ENCODE peak calls at places on chromosomes 3 and 15, in nine cellular contexts. One of them, this sample, is unnamed.

GRCh38 chr15:66288093-66288492 is 5.3 kb upstream of the DIS3L start:
- DNase-seq in adipocyte: no peak
- DNase-seq in ovary: no peak
- DNase-seq in choroid plexus epithelial cell: no peak
- DNase-seq in EH: no peak
- DNase-seq in iris pigment epithelial cell: no peak
- DNase-seq in retina: no peak
- DNase-seq in stromal cell of bone marrow: no peak
- DNase-seq in iPS DF 6.9: no peak
- DNase-seq in this sample: no peak

GRCh38 chr3:183577336-183577735 is 21.8 kb upstream of the KLHL6 start:
- DNase-seq in adipocyte: no peak
- DNase-seq in ovary: no peak
- DNase-seq in choroid plexus epithelial cell: no peak
- DNase-seq in EH: peak
- DNase-seq in iris pigment epithelial cell: no peak
- DNase-seq in retina: no peak
- DNase-seq in stromal cell of bone marrow: no peak
- DNase-seq in iPS DF 6.9: no peak
- DNase-seq in this sample: no peak

GRCh38 chr15:33209575-33210519 is 15.3 kb upstream of the FMN1 start:
- DNase-seq in adipocyte: no peak
- DNase-seq in ovary: no peak
- DNase-seq in choroid plexus epithelial cell: no peak
- DNase-seq in EH: no peak
- DNase-seq in iris pigment epithelial cell: no peak
- DNase-seq in retina: no peak
- DNase-seq in stromal cell of bone marrow: no peak
- DNase-seq in iPS DF 6.9: no peak
- DNase-seq in this sample: no peak

GRCh38 chr3:188656196-188656982 is 502.4 kb downstream of the LPP start:
- DNase-seq in adipocyte: peak
- DNase-seq in ovary: no peak
- DNase-seq in choroid plexus epithelial cell: peak
- DNase-seq in EH: peak
- DNase-seq in iris pigment epithelial cell: peak
- DNase-seq in retina: no peak
- DNase-seq in stromal cell of bone marrow: peak
- DNase-seq in iPS DF 6.9: no peak
- DNase-seq in this sample: no peak

GRCh38 chr3:115790759-115791158 is 167.4 kb downstream of the GAP43 start:
- DNase-seq in adipocyte: peak
- DNase-seq in ovary: no peak
- DNase-seq in choroid plexus epithelial cell: peak
- DNase-seq in EH: peak
- DNase-seq in iris pigment epithelial cell: peak
- DNase-seq in retina: no peak
- DNase-seq in stromal cell of bone marrow: peak
- DNase-seq in iPS DF 6.9: no peak
- DNase-seq in this sample: no peak

GRCh38 chr3:49132073-49132436 is 795 bp downstream of the LAMB2 start:
- DNase-seq in adipocyte: no peak
- DNase-seq in ovary: no peak
- DNase-seq in choroid plexus epithelial cell: no peak
- DNase-seq in EH: no peak
- DNase-seq in iris pigment epithelial cell: no peak
- DNase-seq in retina: no peak
- DNase-seq in stromal cell of bone marrow: no peak
- DNase-seq in iPS DF 6.9: no peak
- DNase-seq in this sample: no peak

GRCh38 chr3:50454671-50455070 is 48.8 kb downstream of the CACNA2D2 start:
- DNase-seq in adipocyte: no peak
- DNase-seq in ovary: no peak
- DNase-seq in choroid plexus epithelial cell: peak
- DNase-seq in EH: no peak
- DNase-seq in iris pigment epithelial cell: no peak
- DNase-seq in retina: peak
- DNase-seq in stromal cell of bone marrow: no peak
- DNase-seq in iPS DF 6.9: peak
- DNase-seq in this sample: no peak

GRCh38 chr3:84074767-84075166 is 884.0 kb upstream of the CADM2 start:
- DNase-seq in adipocyte: no peak
- DNase-seq in ovary: no peak
- DNase-seq in choroid plexus epithelial cell: no peak
- DNase-seq in EH: no peak
- DNase-seq in iris pigment epithelial cell: no peak
- DNase-seq in retina: no peak
- DNase-seq in stromal cell of bone marrow: no peak
- DNase-seq in iPS DF 6.9: no peak
- DNase-seq in this sample: no peak

GRCh38 chr15:101017935-101018849 is 99.0 kb downstream of the LRRK1 start:
- DNase-seq in adipocyte: peak
- DNase-seq in ovary: no peak
- DNase-seq in choroid plexus epithelial cell: peak
- DNase-seq in EH: no peak
- DNase-seq in iris pigment epithelial cell: peak
- DNase-seq in retina: no peak
- DNase-seq in stromal cell of bone marrow: no peak
- DNase-seq in iPS DF 6.9: no peak
- DNase-seq in this sample: no peak

GRCh38 chr3:101854608-101855304 is 5.4 kb downstream of the NFKBIZ start:
- DNase-seq in adipocyte: no peak
- DNase-seq in ovary: no peak
- DNase-seq in choroid plexus epithelial cell: no peak
- DNase-seq in EH: peak
- DNase-seq in iris pigment epithelial cell: no peak
- DNase-seq in retina: no peak
- DNase-seq in stromal cell of bone marrow: no peak
- DNase-seq in iPS DF 6.9: no peak
- DNase-seq in this sample: no peak

GRCh38 chr3:46296826-46297225 is 54.6 kb downstream of the CCR3 start:
- DNase-seq in adipocyte: no peak
- DNase-seq in ovary: no peak
- DNase-seq in choroid plexus epithelial cell: no peak
- DNase-seq in EH: no peak
- DNase-seq in iris pigment epithelial cell: no peak
- DNase-seq in retina: no peak
- DNase-seq in stromal cell of bone marrow: no peak
- DNase-seq in iPS DF 6.9: no peak
- DNase-seq in this sample: no peak

GRCh38 chr3:13197281-13197680 is 124.1 kb upstream of the IQSEC1 start:
- DNase-seq in adipocyte: no peak
- DNase-seq in ovary: no peak
- DNase-seq in choroid plexus epithelial cell: no peak
- DNase-seq in EH: no peak
- DNase-seq in iris pigment epithelial cell: no peak
- DNase-seq in retina: no peak
- DNase-seq in stromal cell of bone marrow: no peak
- DNase-seq in iPS DF 6.9: no peak
- DNase-seq in this sample: no peak

GRCh38 chr15:27850961-27851636 is 248.0 kb downstream of the OCA2 start:
- DNase-seq in adipocyte: no peak
- DNase-seq in ovary: no peak
- DNase-seq in choroid plexus epithelial cell: no peak
- DNase-seq in EH: no peak
- DNase-seq in iris pigment epithelial cell: no peak
- DNase-seq in retina: no peak
- DNase-seq in stromal cell of bone marrow: no peak
- DNase-seq in iPS DF 6.9: no peak
- DNase-seq in this sample: peak

GRCh38 chr15:78873796-78874761 is 1.4 kb downstream of the MORF4L1 start:
- DNase-seq in adipocyte: peak
- DNase-seq in ovary: no peak
- DNase-seq in choroid plexus epithelial cell: peak
- DNase-seq in EH: peak
- DNase-seq in iris pigment epithelial cell: peak
- DNase-seq in retina: peak
- DNase-seq in stromal cell of bone marrow: no peak
- DNase-seq in iPS DF 6.9: no peak
- DNase-seq in this sample: no peak

GRCh38 chr15:40511472-40512133 is 40.8 kb downstream of the CHST14 start:
- DNase-seq in adipocyte: peak
- DNase-seq in ovary: peak
- DNase-seq in choroid plexus epithelial cell: peak
- DNase-seq in EH: peak
- DNase-seq in iris pigment epithelial cell: peak
- DNase-seq in retina: peak
- DNase-seq in stromal cell of bone marrow: no peak
- DNase-seq in iPS DF 6.9: no peak
- DNase-seq in this sample: peak

GRCh38 chr3:187684880-187685279 is 14.7 kb upstream of the SST start:
- DNase-seq in adipocyte: no peak
- DNase-seq in ovary: no peak
- DNase-seq in choroid plexus epithelial cell: peak
- DNase-seq in EH: peak
- DNase-seq in iris pigment epithelial cell: peak
- DNase-seq in retina: no peak
- DNase-seq in stromal cell of bone marrow: no peak
- DNase-seq in iPS DF 6.9: no peak
- DNase-seq in this sample: no peak

GRCh38 chr3:57646723-57647122 is 46.2 kb downstream of the DENND6A start:
- DNase-seq in adipocyte: peak
- DNase-seq in ovary: peak
- DNase-seq in choroid plexus epithelial cell: peak
- DNase-seq in EH: peak
- DNase-seq in iris pigment epithelial cell: peak
- DNase-seq in retina: no peak
- DNase-seq in stromal cell of bone marrow: peak
- DNase-seq in iPS DF 6.9: no peak
- DNase-seq in this sample: no peak

GRCh38 chr3:71541313-71541712 is 42.2 kb downstream of the FOXP1 start:
- DNase-seq in adipocyte: peak
- DNase-seq in ovary: no peak
- DNase-seq in choroid plexus epithelial cell: peak
- DNase-seq in EH: peak
- DNase-seq in iris pigment epithelial cell: peak
- DNase-seq in retina: no peak
- DNase-seq in stromal cell of bone marrow: no peak
- DNase-seq in iPS DF 6.9: no peak
- DNase-seq in this sample: no peak

GRCh38 chr3:40079203-40079844 is 230.2 kb upstream of the EIF1B start:
- DNase-seq in adipocyte: peak
- DNase-seq in ovary: no peak
- DNase-seq in choroid plexus epithelial cell: peak
- DNase-seq in EH: peak
- DNase-seq in iris pigment epithelial cell: peak
- DNase-seq in retina: no peak
- DNase-seq in stromal cell of bone marrow: peak
- DNase-seq in iPS DF 6.9: no peak
- DNase-seq in this sample: no peak

GRCh38 chr15:90165659-90166489 is 35.3 kb upstream of the SEMA4B start:
- DNase-seq in adipocyte: peak
- DNase-seq in ovary: no peak
- DNase-seq in choroid plexus epithelial cell: peak
- DNase-seq in EH: peak
- DNase-seq in iris pigment epithelial cell: peak
- DNase-seq in retina: peak
- DNase-seq in stromal cell of bone marrow: peak
- DNase-seq in iPS DF 6.9: no peak
- DNase-seq in this sample: peak

GRCh38 chr15:36688310-36689102 is 109.1 kb downstream of the CDIN1 start:
- DNase-seq in adipocyte: peak
- DNase-seq in ovary: no peak
- DNase-seq in choroid plexus epithelial cell: peak
- DNase-seq in EH: peak
- DNase-seq in iris pigment epithelial cell: peak
- DNase-seq in retina: no peak
- DNase-seq in stromal cell of bone marrow: no peak
- DNase-seq in iPS DF 6.9: no peak
- DNase-seq in this sample: no peak

GRCh38 chr3:48687220-48687678 is 1.5 kb upstream of the NCKIPSD start:
- DNase-seq in adipocyte: no peak
- DNase-seq in ovary: no peak
- DNase-seq in choroid plexus epithelial cell: no peak
- DNase-seq in EH: no peak
- DNase-seq in iris pigment epithelial cell: no peak
- DNase-seq in retina: no peak
- DNase-seq in stromal cell of bone marrow: no peak
- DNase-seq in iPS DF 6.9: no peak
- DNase-seq in this sample: no peak

GRCh38 chr3:62686486-62686885 is 188.7 kb downstream of the CADPS start:
- DNase-seq in adipocyte: peak
- DNase-seq in ovary: no peak
- DNase-seq in choroid plexus epithelial cell: peak
- DNase-seq in EH: no peak
- DNase-seq in iris pigment epithelial cell: peak
- DNase-seq in retina: no peak
- DNase-seq in stromal cell of bone marrow: peak
- DNase-seq in iPS DF 6.9: no peak
- DNase-seq in this sample: no peak

GRCh38 chr3:188687389-188687788 is 484.4 kb upstream of the TPRG1 start:
- DNase-seq in adipocyte: peak
- DNase-seq in ovary: peak
- DNase-seq in choroid plexus epithelial cell: peak
- DNase-seq in EH: peak
- DNase-seq in iris pigment epithelial cell: peak
- DNase-seq in retina: no peak
- DNase-seq in stromal cell of bone marrow: peak
- DNase-seq in iPS DF 6.9: no peak
- DNase-seq in this sample: no peak

GRCh38 chr3:142680710-142681109 is 43.1 kb upstream of the TRPC1 start:
- DNase-seq in adipocyte: no peak
- DNase-seq in ovary: no peak
- DNase-seq in choroid plexus epithelial cell: peak
- DNase-seq in EH: no peak
- DNase-seq in iris pigment epithelial cell: no peak
- DNase-seq in retina: no peak
- DNase-seq in stromal cell of bone marrow: no peak
- DNase-seq in iPS DF 6.9: no peak
- DNase-seq in this sample: no peak

GRCh38 chr15:93072440-93073394 is 16.3 kb downstream of the RGMA start:
- DNase-seq in adipocyte: peak
- DNase-seq in ovary: peak
- DNase-seq in choroid plexus epithelial cell: peak
- DNase-seq in EH: peak
- DNase-seq in iris pigment epithelial cell: peak
- DNase-seq in retina: peak
- DNase-seq in stromal cell of bone marrow: peak
- DNase-seq in iPS DF 6.9: no peak
- DNase-seq in this sample: peak

GRCh38 chr3:131701153-131701791 is 198.5 kb upstream of the MRPL3 start:
- DNase-seq in adipocyte: no peak
- DNase-seq in ovary: no peak
- DNase-seq in choroid plexus epithelial cell: peak
- DNase-seq in EH: peak
- DNase-seq in iris pigment epithelial cell: no peak
- DNase-seq in retina: no peak
- DNase-seq in stromal cell of bone marrow: no peak
- DNase-seq in iPS DF 6.9: no peak
- DNase-seq in this sample: no peak

GRCh38 chr15:62975515-62975914 is 67.0 kb upstream of the TPM1 start:
- DNase-seq in adipocyte: no peak
- DNase-seq in ovary: no peak
- DNase-seq in choroid plexus epithelial cell: no peak
- DNase-seq in EH: peak
- DNase-seq in iris pigment epithelial cell: no peak
- DNase-seq in retina: no peak
- DNase-seq in stromal cell of bone marrow: no peak
- DNase-seq in iPS DF 6.9: no peak
- DNase-seq in this sample: no peak

GRCh38 chr3:181823716-181824115 is 112.0 kb downstream of the SOX2 start:
- DNase-seq in adipocyte: no peak
- DNase-seq in ovary: no peak
- DNase-seq in choroid plexus epithelial cell: no peak
- DNase-seq in EH: no peak
- DNase-seq in iris pigment epithelial cell: no peak
- DNase-seq in retina: no peak
- DNase-seq in stromal cell of bone marrow: no peak
- DNase-seq in iPS DF 6.9: no peak
- DNase-seq in this sample: no peak

GRCh38 chr3:195154793-195155535 is 116.0 kb downstream of the XXYLT1 start:
- DNase-seq in adipocyte: peak
- DNase-seq in ovary: peak
- DNase-seq in choroid plexus epithelial cell: peak
- DNase-seq in EH: peak
- DNase-seq in iris pigment epithelial cell: peak
- DNase-seq in retina: peak
- DNase-seq in stromal cell of bone marrow: peak
- DNase-seq in iPS DF 6.9: no peak
- DNase-seq in this sample: peak

GRCh38 chr3:190225186-190225692 is 97.0 kb downstream of the CLDN1 start:
- DNase-seq in adipocyte: peak
- DNase-seq in ovary: no peak
- DNase-seq in choroid plexus epithelial cell: peak
- DNase-seq in EH: peak
- DNase-seq in iris pigment epithelial cell: peak
- DNase-seq in retina: peak
- DNase-seq in stromal cell of bone marrow: no peak
- DNase-seq in iPS DF 6.9: no peak
- DNase-seq in this sample: no peak